ENCODE peak calls at places on chromosomes 11 and 22, in six cellular contexts. A is pancreas; H is activated naive CD8-positive, alpha-beta T cell treated with anti-CD3 and anti-CD28 coated beads, Interleukin-2, amount 50 U/mL, for 24 hours; M is activated naive CD4-positive, alpha-beta T cell; L is lung microvascular endothelial cell; E is activated effector memory CD4-positive, alpha-beta T cell treated with Interleukin-2 at 50 U/mL for 16 hours. Q is an unnamed sample.

GRCh38 chr11:5596611-5597201 is at the start of gene TRIM6:
- DNase-seq in E (no peak), H (no peak), A (peak), L (peak), M (no peak), Q (no peak)

GRCh38 chr11:70456921-70457532 is 58.7 kb downstream of the CTTN start:
- DNase-seq in L (peak), H (no peak), E (no peak), A (no peak), M (no peak), Q (no peak)

GRCh38 chr11:114057605-114058004 is 1.9 kb upstream of the ZBTB16 start:
- DNase-seq in E (no peak), A (no peak), M (no peak), H (no peak), L (no peak), Q (no peak)

GRCh38 chr11:50333861-50334260 is 301.2 kb downstream of the OR4C45 start:
- DNase-seq in E (no peak), M (no peak), H (no peak), A (no peak), L (no peak), Q (no peak)

GRCh38 chr11:44943118-44943517 is 7.6 kb downstream of the TP53I11 start:
- DNase-seq in A (no peak), E (no peak), H (peak), L (no peak), M (no peak), Q (no peak)

GRCh38 chr22:20194681-20195593 is 44.1 kb upstream of the CCDC188 start:
- DNase-seq in L (no peak), A (no peak), M (no peak), E (no peak), H (no peak), Q (no peak)

GRCh38 chr11:33532720-33533119 is 167.9 kb downstream of the C11orf91 start:
- DNase-seq in H (no peak), L (no peak), E (no peak), A (no peak), M (no peak), Q (no peak)

GRCh38 chr11:72599325-72600117 is 74.7 kb downstream of the PDE2A start:
- DNase-seq in L (peak), H (no peak), A (no peak), E (no peak), M (no peak), Q (no peak)

GRCh38 chr11:76588455-76589325 is 81.9 kb downstream of the LRRC32 start:
- DNase-seq in H (no peak), L (peak), E (peak), M (no peak), A (no peak), Q (no peak)

GRCh38 chr11:67433536-67434394 is 3.7 kb downstream of the PTPRCAP start:
- DNase-seq in H (no peak), M (no peak), A (no peak), E (no peak), L (no peak), Q (peak)

GRCh38 chr22:24096401-24097115 is 84.7 kb upstream of the SUSD2 start:
- DNase-seq in H (no peak), M (no peak), L (no peak), E (no peak), A (no peak), Q (no peak)

GRCh38 chr11:75475767-75476650 is 43.0 kb upstream of the KLHL35 start:
- DNase-seq in M (no peak), L (peak), E (no peak), A (no peak), H (peak), Q (no peak)

GRCh38 chr11:94815705-94816344 is 47.7 kb downstream of the AMOTL1 start:
- DNase-seq in L (no peak), H (no peak), A (no peak), M (no peak), E (no peak), Q (no peak)

GRCh38 chr11:108034952-108035351 is 26.3 kb downstream of the CUL5 start:
- DNase-seq in M (no peak), H (no peak), E (no peak), A (no peak), L (no peak), Q (no peak)

GRCh38 chr11:113906038-113906437 is 1.4 kb downstream of the HTR3B start:
- DNase-seq in L (peak), H (no peak), M (no peak), A (peak), E (no peak), Q (no peak)

Q was measured in CD8-positive, alpha-beta memory T cell.